ENCODE peak calls at places on chromosomes 4 and X, in ten cellular contexts. I is activated CD8-positive, alpha-beta T cell treated with anti-CD3 and anti-CD28 coated beads for 36 hours; H is breast epithelium; A is ovary; L is A549; K is progenitor cell of endocrine pancreas; Z is tibial nerve; V is HCT116; S is pancreas; M is heart left ventricle. U is an unnamed sample.

GRCh38 chr4:156889616-156890594 is 81.7 kb downstream of the PDGFC start:
- DNase-seq in Z (peak), L (no peak), S (peak), V (no peak), M (peak), K (no peak), I (no peak), H (no peak), A (peak), U (no peak)

GRCh38 chrX:49199906-49200771 is at the start of gene SYP:
- DNase-seq in L (peak), K (peak), M (peak), Z (peak), V (peak), H (peak), I (peak), S (peak), A (peak), U (peak)

GRCh38 chrX:21700289-21700688 is 42.2 kb upstream of the KLHL34 start:
- DNase-seq in K (no peak), I (no peak), H (no peak), S (no peak), Z (no peak), L (no peak), V (no peak), A (no peak), M (no peak), U (no peak)

GRCh38 chrX:148582353-148582752 is 81.9 kb downstream of the AFF2 start:
- DNase-seq in H (no peak), K (no peak), A (no peak), S (no peak), M (no peak), L (no peak), Z (no peak), V (no peak), I (no peak), U (no peak)

GRCh38 chrX:72080800-72081199 is 50.9 kb downstream of the RTL5 start:
- DNase-seq in I (no peak), A (no peak), L (no peak), Z (no peak), H (no peak), S (no peak), V (no peak), M (no peak), K (no peak), U (no peak)

GRCh38 chrX:72306851-72307645 is 1.3 kb upstream of the CITED1 start:
- DNase-seq in M (peak), Z (peak), K (no peak), S (peak), V (peak), A (peak), H (no peak), I (peak), L (peak), U (peak)

GRCh38 chr4:118807659-118808058 is 28.3 kb downstream of the SEC24D start:
- DNase-seq in K (no peak), L (no peak), M (no peak), S (no peak), V (no peak), H (no peak), A (no peak), I (no peak), Z (no peak), U (no peak)

GRCh38 chrX:3609800-3610199 is 103.6 kb downstream of the PRKX start:
- DNase-seq in I (no peak), K (no peak), A (no peak), L (peak), Z (no peak), M (no peak), V (no peak), H (no peak), S (no peak), U (no peak)

GRCh38 chr4:81635747-81636146 is 164.0 kb upstream of the RASGEF1B start:
- DNase-seq in M (no peak), I (no peak), S (peak), H (no peak), K (no peak), V (peak), A (no peak), Z (peak), L (no peak), U (no peak)

GRCh38 chrX:71105638-71106037 is 902 bp downstream of the CXorf65 start:
- DNase-seq in I (no peak), S (no peak), M (no peak), A (no peak), K (no peak), L (no peak), Z (no peak), H (no peak), V (no peak), U (no peak)

GRCh38 chr4:158032733-158033415 is 140.0 kb downstream of the GASK1B start:
- DNase-seq in Z (no peak), S (no peak), M (no peak), L (no peak), K (no peak), V (no peak), H (no peak), I (no peak), A (no peak), U (no peak)

GRCh38 chr4:83054928-83055327 is 19.9 kb downstream of the COPS4 start:
- DNase-seq in K (no peak), S (no peak), M (no peak), V (peak), L (peak), Z (no peak), H (no peak), A (no peak), I (peak), U (no peak)
- TF ChIP-seq CTCF in K (peak), S (no peak), M (no peak), V (peak), L (peak), Z (peak), H (peak), A (no peak), I (peak), U (peak)

GRCh38 chr4:111847256-111848108 is 297.8 kb upstream of the FAM241A start:
- DNase-seq in S (no peak), I (no peak), V (no peak), A (no peak), K (no peak), M (no peak), Z (no peak), L (no peak), H (no peak), U (no peak)
- TF ChIP-seq CTCF in S (no peak), I (no peak), V (peak), A (no peak), K (peak), M (no peak), Z (no peak), L (no peak), H (no peak), U (no peak)

GRCh38 chr4:140152015-140152703 is 1.8 kb downstream of the MAML3 start:
- DNase-seq in H (peak), S (peak), V (peak), M (peak), K (no peak), Z (peak), A (peak), L (no peak), I (peak), U (peak)
- TF ChIP-seq CTCF in H (peak), S (no peak), V (peak), M (peak), K (peak), Z (no peak), A (no peak), L (no peak), I (no peak), U (no peak)

GRCh38 chr4:5791654-5792053 is 80.7 kb downstream of the EVC start:
- DNase-seq in A (no peak), H (no peak), V (no peak), Z (no peak), L (no peak), S (no peak), K (no peak), I (no peak), M (no peak), U (no peak)
- TF ChIP-seq CTCF in A (no peak), H (no peak), V (no peak), Z (no peak), L (no peak), S (no peak), K (no peak), I (no peak), M (no peak), U (no peak)

GRCh38 chrX:318739-319578 is at the start of gene GTPBP6:
- DNase-seq in S (peak), I (peak), A (peak), H (peak), K (peak), Z (peak), M (peak), V (peak), L (peak), U (peak)

GRCh38 chrX:319579-320125 is 1.1 kb upstream of the GTPBP6 start:
- DNase-seq in I (peak), H (peak), A (peak), M (peak), V (no peak), L (no peak), S (peak), K (no peak), Z (no peak), U (no peak)

GRCh38 chrX:327660-328126 is 9.1 kb upstream of the GTPBP6 start:
- DNase-seq in Z (no peak), M (peak), L (no peak), H (peak), K (no peak), A (no peak), S (peak), I (no peak), V (no peak), U (no peak)

GRCh38 chrX:320126-320783 is 1.7 kb upstream of the GTPBP6 start:
- DNase-seq in L (no peak), S (peak), M (peak), Z (no peak), K (no peak), I (peak), V (no peak), A (peak), H (peak), U (peak)

GRCh38 chrX:323721-324628 is 5.4 kb upstream of the GTPBP6 start:
- DNase-seq in I (peak), L (peak), K (no peak), Z (no peak), A (no peak), H (peak), M (peak), S (no peak), V (peak), U (no peak)
- TF ChIP-seq CTCF in I (no peak), L (peak), K (no peak), Z (no peak), A (no peak), H (no peak), M (no peak), S (no peak), V (no peak), U (no peak)

GRCh38 chrX:34365482-34365881 is 233.4 kb upstream of the FAM47A start:
- DNase-seq in Z (no peak), H (no peak), L (peak), S (no peak), I (no peak), A (peak), K (no peak), V (no peak), M (no peak), U (no peak)
- TF ChIP-seq CTCF in Z (no peak), H (peak), L (no peak), S (no peak), I (no peak), A (peak), K (peak), V (no peak), M (no peak), U (no peak)

DNA sequence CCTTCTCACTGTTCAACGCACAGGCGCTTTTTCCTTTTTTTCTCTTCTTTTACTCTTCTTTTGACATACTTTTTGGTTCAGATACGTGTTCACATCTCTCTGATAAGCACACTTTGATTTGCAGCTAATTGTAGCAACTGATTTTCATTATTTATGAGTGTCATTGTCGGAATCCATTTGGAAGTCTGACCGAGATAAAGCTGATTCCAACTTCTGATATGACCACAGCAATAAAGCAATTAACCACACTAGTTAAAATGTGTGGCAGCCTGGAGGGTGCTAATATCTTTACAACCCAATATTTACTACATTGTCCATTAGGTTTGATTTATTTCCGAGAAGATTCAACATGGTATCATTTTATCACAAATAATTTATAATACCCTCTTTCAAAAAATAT is 101.8 kb downstream of the TENM3 start:
- DNase-seq in S (no peak), A (no peak), M (no peak), I (no peak), Z (no peak), K (no peak), L (no peak), H (no peak), V (no peak), U (no peak)
- TF ChIP-seq CTCF in S (no peak), A (no peak), M (no peak), I (no peak), Z (no peak), K (no peak), L (no peak), H (no peak), V (no peak), U (no peak)

DNA sequence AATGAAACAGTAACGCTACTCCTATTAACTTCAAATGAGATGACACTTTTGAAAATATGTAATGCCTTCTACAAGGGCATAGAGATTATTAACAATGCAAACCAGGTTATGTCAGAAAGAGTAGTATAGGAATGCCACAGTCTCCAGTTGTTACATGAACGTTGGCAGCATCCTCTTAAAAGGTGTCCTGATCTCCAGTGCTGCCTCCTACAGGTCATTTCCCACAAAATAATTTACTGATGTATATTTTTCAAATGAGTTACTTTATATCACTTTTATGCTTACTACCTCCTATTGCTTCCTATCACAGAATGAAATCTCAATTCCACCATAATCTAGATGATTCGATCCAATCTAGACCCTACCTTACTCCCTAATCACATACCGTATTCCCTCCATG is 195.2 kb upstream of the EPHA5 start:
- DNase-seq in V (no peak), L (peak), K (no peak), H (no peak), M (no peak), A (no peak), Z (no peak), S (no peak), I (no peak), U (no peak)
- TF ChIP-seq CTCF in V (no peak), L (no peak), K (peak), H (no peak), M (no peak), A (no peak), Z (no peak), S (no peak), I (no peak), U (no peak)

GRCh38 chrX:153580700-153581386 is 18.1 kb downstream of the CCNQ start:
- DNase-seq in V (no peak), K (no peak), H (no peak), M (no peak), S (no peak), A (no peak), I (no peak), Z (no peak), L (peak), U (no peak)
- TF ChIP-seq CTCF in V (peak), K (peak), H (no peak), M (no peak), S (no peak), A (no peak), I (no peak), Z (no peak), L (peak), U (no peak)

U was measured in natural killer cell.